ENCODE peak calls at places on chromosomes 7 and 10, in ten cellular contexts. V is activated CD8-positive, alpha-beta T cell treated with anti-CD3 and anti-CD28 coated beads for 36 hours; U is mucosa of descending colon; P is cardiac fibroblast; X is omental fat pad; Y is ovary; M is endothelial cell; R is PC-9; D is astrocyte of the spinal cord; Z is psoas muscle. I is an unnamed sample.

GRCh38 chr10:20536381-20536780 is 360.7 kb downstream of the NEBL start:
- DNase-seq in V (no peak), U (no peak), P (no peak), X (no peak), Y (no peak), M (no peak), R (no peak), D (no peak), Z (no peak), I (no peak)

GRCh38 chr7:69104023-69104422 is 494.3 kb upstream of the AUTS2 start:
- DNase-seq in V (no peak), U (no peak), P (no peak), X (no peak), Y (no peak), M (no peak), R (no peak), D (no peak), Z (no peak), I (no peak)

GRCh38 chr7:84302949-84303348 is 108.4 kb upstream of the SEMA3A start:
- DNase-seq in V (no peak), U (no peak), P (no peak), X (no peak), Y (no peak), M (no peak), R (no peak), D (no peak), Z (no peak), I (no peak)

GRCh38 chr7:101856488-101857357 is 39.3 kb downstream of the CUX1 start:
- DNase-seq in V (peak; percentile 92), U (peak; percentile 97), P (peak; percentile 90), X (peak; percentile 62), Y (peak; percentile 75), M (peak; percentile 59), R (peak; percentile 91), D (peak; percentile 65), Z (peak; percentile 87), I (peak; percentile 71)

GRCh38 chr7:52114509-52114908 is 797.9 kb upstream of the COBL start:
- DNase-seq in V (no peak), U (no peak), P (no peak), X (no peak), Y (no peak), M (no peak), R (no peak), D (no peak), Z (no peak), I (no peak)

GRCh38 chr10:12418000-12418399 is 68.7 kb downstream of the CAMK1D start:
- DNase-seq in V (no peak), U (no peak), P (peak; percentile 81), X (no peak), Y (peak; percentile 24), M (no peak), R (no peak), D (peak; percentile 36), Z (peak; percentile 78), I (peak; percentile 94)

GRCh38 chr10:79380918-79381775 is 33.9 kb downstream of the PPIF start:
- DNase-seq in V (no peak), U (peak; percentile 2), P (no peak), X (no peak), Y (peak; percentile 27), M (no peak), R (no peak), D (no peak), Z (no peak), I (no peak)

GRCh38 chr10:93072225-93072712 is 1.4 kb upstream of the CYP26A1 start:
- DNase-seq in V (peak; percentile 4), U (no peak), P (no peak), X (no peak), Y (no peak), M (no peak), R (no peak), D (no peak), Z (no peak), I (no peak)

DNA sequence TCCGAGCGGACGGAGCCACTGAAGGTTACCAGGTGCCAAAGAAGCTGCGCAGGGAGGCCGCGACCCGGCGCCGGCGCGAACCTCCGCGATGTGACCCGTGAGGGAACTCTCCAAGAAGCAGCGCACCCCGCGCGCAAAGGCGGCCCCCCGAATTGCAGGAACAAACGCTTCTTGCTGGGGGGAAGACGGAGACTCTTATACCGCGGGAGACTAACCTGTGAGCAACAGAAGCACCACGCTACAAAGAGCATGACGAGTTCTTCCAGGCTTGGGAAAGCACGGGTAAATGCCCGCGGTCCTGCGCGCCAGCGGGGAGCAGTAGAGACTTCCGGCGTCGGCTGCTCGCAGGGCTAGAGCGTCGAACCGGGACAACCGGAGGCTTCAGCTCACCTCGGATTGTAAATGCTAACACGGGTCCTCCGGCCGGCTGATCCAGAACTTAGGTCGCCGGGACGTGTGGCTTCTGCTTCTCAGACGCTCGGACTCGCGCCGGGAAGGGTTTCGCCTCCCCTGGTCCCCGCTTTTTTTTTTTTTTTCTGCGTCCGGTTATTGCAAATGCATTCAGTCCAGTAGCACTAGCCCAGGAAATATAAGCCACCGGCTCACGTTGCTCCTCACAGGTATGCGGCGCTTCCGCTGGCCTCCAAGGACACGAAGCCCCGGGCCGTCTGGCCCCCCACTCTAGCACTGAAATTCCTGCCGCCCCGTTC is at the start of gene COA1:
- DNase-seq in V (peak; percentile 85), U (peak; percentile 91), P (peak; percentile 94), X (peak; percentile 50), Y (peak; percentile 80), M (peak; percentile 75), R (peak; percentile 88), D (peak; percentile 94), Z (peak; percentile 88), I (peak; percentile 93)
- TF ChIP-seq CTCF in V (peak; percentile 26), U (no peak), P (no peak), X (no peak), Y (no peak), M (no peak), R (no peak), D (no peak), Z (no peak), I (no peak)

DNA sequence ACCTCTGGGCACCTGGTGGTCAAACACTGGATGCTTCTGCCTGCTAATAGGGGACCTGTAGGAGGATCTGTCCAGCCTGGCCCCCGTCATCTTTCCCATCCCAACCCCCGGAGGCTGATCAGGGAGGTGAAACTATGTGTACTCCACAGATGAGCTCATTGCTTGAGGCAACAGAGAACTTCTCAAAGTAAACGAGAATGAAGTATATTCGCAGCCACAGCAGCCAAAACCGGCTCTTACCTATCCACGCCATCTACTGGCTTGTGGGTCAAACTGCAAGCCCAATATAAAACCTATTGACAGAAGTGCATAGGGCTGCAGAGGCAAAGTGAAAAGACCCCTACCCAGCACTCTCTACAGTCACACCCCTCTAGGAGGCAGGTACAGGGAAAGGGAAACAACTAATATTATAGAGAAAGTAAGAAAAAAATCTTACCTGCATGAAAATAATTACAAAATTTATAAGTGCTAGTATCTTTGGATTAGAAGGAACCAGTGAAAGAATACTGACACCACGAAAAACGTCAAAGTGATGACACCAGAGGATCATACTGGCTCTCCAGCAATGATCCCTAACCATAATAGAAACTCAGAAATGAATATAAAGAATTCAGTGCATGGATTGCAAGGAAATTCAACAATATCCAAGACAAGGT is 973.5 kb downstream of the ANKRD7 start:
- DNase-seq in V (peak; percentile 22), U (peak; percentile 44), P (peak; percentile 57), X (no peak), Y (no peak), M (peak; percentile 25), R (no peak), D (peak; percentile 53), Z (no peak), I (peak; percentile 53)
- TF ChIP-seq CTCF in V (peak; percentile 48), U (peak; percentile 42), P (peak; percentile 85), X (no peak), Y (no peak), M (peak; percentile 75), R (peak; percentile 85), D (peak; percentile 83), Z (peak; percentile 35), I (peak; percentile 73)

GRCh38 chr7:25669300-25669781 is 441.1 kb upstream of the NPVF start:
- DNase-seq in V (no peak), U (peak; percentile 9), P (no peak), X (no peak), Y (no peak), M (no peak), R (no peak), D (no peak), Z (no peak), I (no peak)

GRCh38 chr7:25669954-25670841 is 441.9 kb upstream of the NPVF start:
- DNase-seq in V (no peak), U (peak; percentile 26), P (no peak), X (no peak), Y (peak; percentile 62), M (no peak), R (no peak), D (no peak), Z (peak; percentile 35), I (peak; percentile 18)

GRCh38 chr7:25675789-25676474 is 447.6 kb upstream of the NPVF start:
- DNase-seq in V (no peak), U (no peak), P (no peak), X (no peak), Y (no peak), M (no peak), R (no peak), D (no peak), Z (peak; percentile 19), I (no peak)

GRCh38 chr7:25671087-25671486 is 442.8 kb upstream of the NPVF start:
- DNase-seq in V (no peak), U (no peak), P (no peak), X (no peak), Y (no peak), M (no peak), R (no peak), D (no peak), Z (no peak), I (no peak)

GRCh38 chr7:25672476-25672875 is 444.2 kb upstream of the NPVF start:
- DNase-seq in V (no peak), U (no peak), P (no peak), X (no peak), Y (no peak), M (no peak), R (no peak), D (no peak), Z (no peak), I (no peak)
- TF ChIP-seq CTCF in V (no peak), U (no peak), P (no peak), X (no peak), Y (no peak), M (no peak), R (no peak), D (no peak), Z (no peak), I (no peak)

GRCh38 chr10:130513686-130514476 is 377.7 kb downstream of the GLRX3 start:
- DNase-seq in V (no peak), U (no peak), P (no peak), X (no peak), Y (no peak), M (no peak), R (no peak), D (no peak), Z (no peak), I (no peak)

GRCh38 chr10:130516141-130516540 is 379.9 kb downstream of the GLRX3 start:
- DNase-seq in V (no peak), U (no peak), P (no peak), X (no peak), Y (no peak), M (no peak), R (no peak), D (no peak), Z (no peak), I (no peak)

GRCh38 chr10:130511801-130512200 is 375.6 kb downstream of the GLRX3 start:
- DNase-seq in V (no peak), U (no peak), P (no peak), X (no peak), Y (no peak), M (no peak), R (no peak), D (no peak), Z (no peak), I (no peak)

GRCh38 chr10:130512936-130513335 is 376.7 kb downstream of the GLRX3 start:
- DNase-seq in V (no peak), U (no peak), P (no peak), X (no peak), Y (no peak), M (no peak), R (no peak), D (no peak), Z (no peak), I (no peak)

DNA sequence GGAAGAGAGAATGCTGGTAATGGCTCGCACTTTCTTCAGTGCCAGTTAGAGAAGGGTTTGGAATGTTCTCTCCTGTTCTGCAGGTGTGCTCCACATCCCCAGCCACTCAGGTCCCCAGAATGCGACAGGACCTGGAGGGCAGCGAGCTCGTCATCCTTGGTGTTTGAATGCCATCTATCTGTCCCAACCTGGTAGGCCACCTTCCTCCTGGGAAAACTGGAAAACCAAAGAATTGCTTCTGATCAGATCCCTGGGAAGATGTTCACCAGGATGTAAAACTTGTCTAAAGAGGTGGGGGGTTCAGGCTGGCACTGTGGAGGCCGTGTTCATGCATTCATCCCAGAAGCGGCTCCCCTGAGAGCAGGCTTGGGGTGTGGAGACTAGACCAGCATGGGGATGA is 379.5 kb downstream of the GLRX3 start:
- DNase-seq in V (no peak), U (no peak), P (no peak), X (no peak), Y (no peak), M (no peak), R (no peak), D (no peak), Z (no peak), I (no peak)
- TF ChIP-seq CTCF in V (no peak), U (no peak), P (no peak), X (no peak), Y (no peak), M (no peak), R (no peak), D (no peak), Z (no peak), I (no peak)

I was measured in fibroblast of mammary gland.